ENCODE peak calls at places on chromosomes 11 and 22, in eight cellular contexts. U is CMK, A is astrocyte, Z is mesenchymal stem cell, Y is HS-27A, D is prostate gland, E is RPMI7951, C is AG10803. Q is an unnamed sample.
A peak's percentile ranks its signal among the peaks of the same experiment; 100 is the strongest.

GRCh38 chr22:33519974-33520903 is 400.0 kb downstream of the LARGE1 start:
- DNase-seq in E (no peak), Z (no peak), Y (no peak), D (no peak), U (no peak), C (no peak), A (no peak), Q (no peak)

GRCh38 chr11:69292221-69292648 is 1.7 kb upstream of the MYEOV start:
- DNase-seq in C (peak; percentile 18), E (no peak), U (peak; percentile 58), Z (no peak), D (no peak), A (no peak), Y (no peak), Q (no peak)

GRCh38 chr11:69539416-69540117 is 58.1 kb downstream of the LINC01488 start:
- DNase-seq in E (no peak), Y (no peak), U (no peak), Z (no peak), A (no peak), D (no peak), C (no peak), Q (no peak)

GRCh38 chr22:27223317-27224177 is 566.2 kb downstream of the MIAT start:
- DNase-seq in Z (peak; percentile 95), C (peak; percentile 98), Y (peak; percentile 92), E (peak; percentile 99), A (peak; percentile 100), D (no peak), U (no peak), Q (no peak)

GRCh38 chr11:78195917-78196545 is 7.3 kb downstream of the USP35 start:
- DNase-seq in D (no peak), A (no peak), E (no peak), Y (no peak), C (no peak), U (no peak), Z (no peak), Q (no peak)

GRCh38 chr11:70948855-70949551 is 303.4 kb downstream of the SHANK2 start:
- DNase-seq in Z (no peak), D (no peak), A (no peak), C (no peak), Y (no peak), U (no peak), E (no peak), Q (no peak)

GRCh38 chr11:86162257-86162656 is 82.3 kb upstream of the EED start:
- DNase-seq in Y (peak; percentile 57), E (peak; percentile 95), D (no peak), C (peak; percentile 94), A (peak; percentile 87), Z (peak; percentile 87), U (no peak), Q (no peak)

GRCh38 chr22:43544282-43544673 is 132.5 kb downstream of the MPPED1 start:
- DNase-seq in A (no peak), Z (no peak), C (no peak), E (no peak), D (no peak), Y (no peak), U (no peak), Q (no peak)

GRCh38 chr22:48960981-48961655 is 866.6 kb downstream of the BRD1 start:
- DNase-seq in D (peak; percentile 1), Y (no peak), E (no peak), A (no peak), C (no peak), U (no peak), Z (no peak), Q (no peak)